ENCODE peak calls at places on chromosomes 11 and 22, in seven cellular contexts. O is GM23338, T is Calu3, X is left cardiac atrium, H is adrenal gland, R is fibroblast of pulmonary artery, Z is brain microvascular endothelial cell. K is an unnamed sample.

GRCh38 chr11:28965824-28966223 is 857.6 kb downstream of the METTL15 start:
- DNase-seq in O (no peak), T (no peak), X (no peak), H (no peak), R (no peak), Z (no peak), K (no peak)

GRCh38 chr11:20015529-20016427 is 144.5 kb downstream of the DBX1 start:
- DNase-seq in O (no peak), T (no peak), X (peak; percentile 28), H (peak; percentile 31), R (peak; percentile 29), Z (no peak), K (peak; percentile 33)

GRCh38 chr11:130211144-130211543 is 51.6 kb downstream of the ST14 start:
- DNase-seq in O (no peak), T (no peak), X (no peak), H (peak; percentile 11), R (no peak), Z (no peak), K (no peak)

GRCh38 chr11:106202935-106203620 is 125.6 kb downstream of the AASDHPPT start:
- DNase-seq in O (no peak), T (no peak), X (no peak), H (no peak), R (no peak), Z (peak; percentile 43), K (peak; percentile 7)

GRCh38 chr11:113178671-113179070 is 135.7 kb upstream of the TTC12 start:
- DNase-seq in O (no peak), T (no peak), X (no peak), H (no peak), R (no peak), Z (no peak), K (peak; percentile 23)

GRCh38 chr22:19734837-19735382 is 11.6 kb downstream of the GP1BB start:
- DNase-seq in O (no peak), T (no peak), X (no peak), H (no peak), R (no peak), Z (no peak), K (no peak)

GRCh38 chr22:47201186-47201995 is 438.9 kb downstream of the TBC1D22A start:
- DNase-seq in O (no peak), T (no peak), X (no peak), H (no peak), R (no peak), Z (no peak), K (no peak)

GRCh38 chr11:16883179-16883578 is 131.0 kb downstream of the PLEKHA7 start:
- DNase-seq in O (peak; percentile 51), T (peak; percentile 76), X (peak; percentile 34), H (peak; percentile 19), R (no peak), Z (no peak), K (peak; percentile 51)

GRCh38 chr11:118928870-118929495 is 3.3 kb upstream of the BCL9L start:
- DNase-seq in O (peak; percentile 80), T (peak; percentile 37), X (no peak), H (peak; percentile 65), R (peak; percentile 59), Z (no peak), K (peak; percentile 85)

GRCh38 chr22:35746946-35747703 is 29.5 kb downstream of the APOL5 start:
- DNase-seq in O (no peak), T (no peak), X (no peak), H (no peak), R (peak; percentile 33), Z (no peak), K (no peak)

GRCh38 chr11:8257003-8257664 is 6.5 kb downstream of the LMO1 start:
- DNase-seq in O (no peak), T (no peak), X (no peak), H (no peak), R (no peak), Z (no peak), K (no peak)

GRCh38 chr11:60985991-60986915 is 14.8 kb downstream of the CD6 start:
- DNase-seq in O (no peak), T (peak; percentile 69), X (no peak), H (peak; percentile 32), R (peak; percentile 33), Z (peak; percentile 41), K (no peak)

GRCh38 chr11:235180-235997 is 753 bp downstream of the SIRT3 start:
- DNase-seq in O (no peak), T (no peak), X (no peak), H (no peak), R (peak; percentile 59), Z (no peak), K (no peak)

K was measured in NCI-H82.